ENCODE peak calls at places on chromosomes 11 and 22, in ten cellular contexts. Z, V, E, U, G, H, S, T, B and J are unnamed samples.

GRCh38 chr11:66045177-66045639 is 3.8 kb downstream of the GAL3ST3 start:
- DNase-seq in Z (peak; percentile 69), V (no peak), E (peak; percentile 95), U (peak; percentile 81), G (peak; percentile 61), H (peak; percentile 89), S (peak; percentile 63), T (peak; percentile 86), B (peak; percentile 88), J (peak; percentile 90)

GRCh38 chr11:67309166-67309565 is 5.8 kb downstream of the SSH3 start:
- DNase-seq in Z (no peak), V (no peak), E (no peak), U (no peak), G (no peak), H (no peak), S (no peak), T (no peak), B (no peak), J (no peak)

GRCh38 chr11:117821431-117821830 is 3.1 kb downstream of the FXYD2 start:
- DNase-seq in Z (no peak), V (no peak), E (no peak), U (no peak), G (no peak), H (no peak), S (no peak), T (no peak), B (no peak), J (no peak)

GRCh38 chr11:34234086-34234740 is 123.6 kb downstream of the ABTB2 start:
- DNase-seq in Z (peak; percentile 6), V (no peak), E (peak; percentile 39), U (peak; percentile 73), G (peak; percentile 82), H (peak; percentile 28), S (peak; percentile 64), T (peak; percentile 7), B (peak; percentile 73), J (peak; percentile 78)

GRCh38 chr11:68808787-68809186 is 32.9 kb downstream of the CPT1A start:
- DNase-seq in Z (no peak), V (no peak), E (no peak), U (no peak), G (no peak), H (no peak), S (no peak), T (no peak), B (no peak), J (no peak)

GRCh38 chr11:69972351-69972802 is 105.7 kb upstream of the ANO1 start:
- DNase-seq in Z (no peak), V (no peak), E (no peak), U (no peak), G (no peak), H (no peak), S (no peak), T (peak; percentile 78), B (no peak), J (no peak)

GRCh38 chr22:32579533-32580220 is 105.1 kb downstream of the FBXO7 start:
- DNase-seq in Z (no peak), V (no peak), E (no peak), U (no peak), G (peak; percentile 75), H (no peak), S (no peak), T (no peak), B (peak; percentile 50), J (no peak)

GRCh38 chr11:69371731-69372588 is 78.0 kb downstream of the MYEOV start:
- DNase-seq in Z (no peak), V (no peak), E (no peak), U (no peak), G (no peak), H (no peak), S (no peak), T (no peak), B (no peak), J (no peak)

GRCh38 chr11:108431997-108432396 is 35.3 kb downstream of the C11orf65 start:
- DNase-seq in Z (no peak), V (no peak), E (no peak), U (no peak), G (no peak), H (no peak), S (no peak), T (no peak), B (no peak), J (no peak)

GRCh38 chr11:108435066-108435465 is 32.3 kb downstream of the C11orf65 start:
- DNase-seq in Z (no peak), V (no peak), E (no peak), U (no peak), G (no peak), H (no peak), S (no peak), T (peak; percentile 72), B (no peak), J (no peak)

GRCh38 chr11:108432783-108433182 is 34.5 kb downstream of the C11orf65 start:
- DNase-seq in Z (no peak), V (no peak), E (no peak), U (no peak), G (peak; percentile 92), H (no peak), S (no peak), T (no peak), B (peak; percentile 3), J (peak; percentile 38)

GRCh38 chr11:108436594-108436993 is 30.7 kb downstream of the C11orf65 start:
- DNase-seq in Z (no peak), V (no peak), E (no peak), U (no peak), G (no peak), H (no peak), S (no peak), T (no peak), B (no peak), J (no peak)

DNA sequence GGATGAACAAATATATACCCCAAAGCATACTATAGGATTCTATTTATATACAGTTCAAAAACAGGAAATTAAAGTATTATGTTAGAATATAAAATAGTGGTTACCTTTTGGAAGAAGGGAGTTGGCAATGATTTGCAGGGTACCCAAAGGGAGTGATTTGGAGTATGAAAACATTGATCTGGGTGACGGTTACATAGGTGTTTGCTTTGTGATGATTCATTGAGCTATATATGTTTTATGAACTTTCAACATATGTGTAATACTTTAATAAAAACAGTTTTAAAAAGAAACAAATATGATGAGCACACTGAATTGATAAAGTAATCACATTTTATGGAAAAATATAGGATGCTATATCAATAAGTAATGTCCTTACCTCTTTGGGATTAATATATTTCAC is 36.0 kb downstream of the C11orf65 start:
- DNase-seq in Z (no peak), V (no peak), E (no peak), U (no peak), G (no peak), H (no peak), S (no peak), T (no peak), B (no peak), J (peak; percentile 56)
- H3K4me1 ChIP-seq in Z (no peaks in the 10 kb centered on the region), V (peaks cover 5% of the 10 kb centered on the region), E (no peaks in the 10 kb centered on the region), U (no peaks in the 10 kb centered on the region), G (no peaks in the 10 kb centered on the region), H (no peaks in the 10 kb centered on the region), S (no peaks in the 10 kb centered on the region), T (peaks cover 18% of the 10 kb centered on the region), B (no peaks in the 10 kb centered on the region), J (peaks cover 12% of the 10 kb centered on the region)

GRCh38 chr11:133905677-133906156 is 51.1 kb downstream of the IGSF9B start:
- DNase-seq in Z (no peak), V (no peak), E (no peak), U (no peak), G (no peak), H (no peak), S (no peak), T (no peak), B (no peak), J (no peak)
- H3K36me3 ChIP-seq in Z (no peaks in the 10 kb centered on the region), V (no peaks in the 10 kb centered on the region), E (no peaks in the 10 kb centered on the region), U (no peaks in the 10 kb centered on the region), G (no peaks in the 10 kb centered on the region), H (peaks cover 27% of the 10 kb centered on the region), S (no peaks in the 10 kb centered on the region), T (no peaks in the 10 kb centered on the region), B (no peaks in the 10 kb centered on the region), J (no peaks in the 10 kb centered on the region)

DNA sequence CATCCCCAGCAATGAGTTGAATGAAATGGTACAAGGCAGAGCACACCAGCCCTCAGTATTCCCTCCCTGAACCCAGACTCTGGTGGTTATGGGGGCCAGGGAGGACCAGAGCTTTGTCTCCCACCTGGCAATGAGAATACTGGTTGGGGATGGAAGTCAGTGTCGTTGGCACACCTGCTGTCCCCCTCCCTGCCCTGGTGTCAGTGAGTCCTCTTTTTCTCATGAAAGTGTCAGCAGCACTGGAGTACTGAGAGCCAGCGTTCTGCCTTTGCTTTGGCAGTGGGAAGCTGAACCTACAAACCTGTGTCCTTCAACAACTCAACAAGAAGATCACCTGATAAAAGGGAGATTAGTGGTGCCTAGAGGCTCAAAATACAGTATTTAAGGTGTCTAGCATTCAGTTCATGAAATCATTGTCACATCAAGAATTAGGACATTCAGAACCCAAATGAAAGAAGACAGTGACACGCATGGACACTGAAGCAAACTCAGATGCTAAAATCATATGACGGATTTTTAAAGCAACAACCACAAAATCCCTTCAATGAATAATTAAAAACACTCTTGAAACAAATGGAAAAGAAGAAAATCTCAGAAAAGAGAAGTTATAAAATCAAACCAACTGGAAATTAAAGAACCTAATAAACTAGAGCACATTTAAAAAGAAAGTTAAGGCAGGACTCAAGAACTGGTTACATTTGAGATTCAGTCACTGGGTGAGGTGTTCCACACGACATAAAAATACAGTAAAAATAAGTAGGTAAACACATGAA is 77.5 kb upstream of the VPREB1 start:
- DNase-seq in Z (no peak), V (no peak), E (no peak), U (no peak), G (no peak), H (peak; percentile 53), S (no peak), T (peak; percentile 18), B (no peak), J (no peak)
- TF ChIP-seq EZH2 in Z (no peak), V (no peak), E (no peak), U (no peak), G (no peak), H (no peak), S (no peak), T (no peak), B (no peak), J (no peak)

GRCh38 chr22:36334081-36334831 is 53.5 kb downstream of the MYH9 start:
- DNase-seq in Z (no peak), V (no peak), E (peak; percentile 45), U (peak; percentile 35), G (peak; percentile 46), H (no peak), S (no peak), T (no peak), B (no peak), J (no peak)

GRCh38 chr22:36337365-36338130 is 50.2 kb downstream of the MYH9 start:
- DNase-seq in Z (no peak), V (no peak), E (no peak), U (no peak), G (no peak), H (no peak), S (no peak), T (no peak), B (no peak), J (no peak)

GRCh38 chr22:36336246-36337182 is 51.3 kb downstream of the MYH9 start:
- DNase-seq in Z (no peak), V (no peak), E (no peak), U (no peak), G (no peak), H (no peak), S (no peak), T (no peak), B (no peak), J (no peak)

GRCh38 chr22:36334838-36335603 is 52.7 kb downstream of the MYH9 start:
- DNase-seq in Z (no peak), V (no peak), E (peak; percentile 78), U (peak; percentile 76), G (peak; percentile 90), H (no peak), S (no peak), T (no peak), B (peak; percentile 85), J (peak; percentile 41)

GRCh38 chr22:36335621-36336020 is 52.1 kb downstream of the MYH9 start:
- DNase-seq in Z (no peak), V (no peak), E (no peak), U (no peak), G (no peak), H (no peak), S (no peak), T (no peak), B (no peak), J (no peak)
- H3K4me1 ChIP-seq in Z (peaks cover 98% of the 10 kb centered on the region), V (peaks cover 93% of the 10 kb centered on the region), E (peaks cover 39% of the 10 kb centered on the region), U (peaks cover 69% of the 10 kb centered on the region), G (peaks cover 87% of the 10 kb centered on the region), H (peaks cover 50% of the 10 kb centered on the region), S (peaks cover 38% of the 10 kb centered on the region), T (peaks cover 79% of the 10 kb centered on the region), B (peaks cover 73% of the 10 kb centered on the region), J (peaks cover 52% of the 10 kb centered on the region)